ENCODE peak calls at places on chromosomes 5 and 9, in six cellular contexts. M is brain microvascular endothelial cell, R is vagina, Y is IMR-90, I is tibial nerve, C is mucosa of descending colon. B is an unnamed sample. For H3K36me3, the result is how much of the 10 kb centered on the place peaks cover.

GRCh38 chr9:114434878-114435311 is 47.1 kb upstream of the AKNA start:
- DNase-seq in I (no peak), C (no peak), Y (peak), M (peak), R (no peak), B (no peak)

GRCh38 chr9:91315191-91315590 is 46.5 kb downstream of the AUH start:
- DNase-seq in C (peak), M (no peak), Y (no peak), I (no peak), R (no peak), B (no peak)

GRCh38 chr5:58517192-58517591 is 26.0 kb downstream of the GAPT start:
- DNase-seq in M (no peak), Y (no peak), I (no peak), C (no peak), R (no peak), B (no peak)

GRCh38 chr9:81789751-81790150 is 100.4 kb upstream of the TLE1 start:
- DNase-seq in R (no peak), Y (peak), C (no peak), I (no peak), M (peak), B (no peak)

GRCh38 chr5:97043511-97043910 is 98.9 kb downstream of the LIX1 start:
- DNase-seq in M (no peak), C (no peak), I (no peak), Y (no peak), R (no peak), B (no peak)

GRCh38 chr5:72608297-72608696 is 101.1 kb upstream of the ZNF366 start:
- DNase-seq in C (no peak), I (no peak), Y (peak), M (peak), R (no peak), B (no peak)

GRCh38 chr5:144944936-144945335 is 774.3 kb downstream of the KCTD16 start:
- DNase-seq in I (no peak), M (no peak), Y (no peak), R (no peak), C (no peak), B (no peak)

GRCh38 chr5:120684749-120685415 is 220.8 kb downstream of the PRR16 start:
- DNase-seq in R (no peak), M (no peak), Y (peak), C (no peak), I (no peak), B (no peak)

GRCh38 chr5:143771229-143772001 is 40.5 kb upstream of the HMHB1 start:
- DNase-seq in C (no peak), I (no peak), M (no peak), R (no peak), Y (peak), B (no peak)

GRCh38 chr5:58452566-58453258 is 7.2 kb downstream of the PLK2 start:
- DNase-seq in I (no peak), C (no peak), R (no peak), M (no peak), Y (peak), B (no peak)

GRCh38 chr5:173053041-173053440 is 3.1 kb upstream of the CREBRF start:
- DNase-seq in Y (no peak), I (no peak), R (no peak), M (no peak), C (no peak), B (no peak)

GRCh38 chr5:114206640-114207039 is 155.2 kb upstream of the KCNN2 start:
- DNase-seq in C (no peak), I (no peak), M (no peak), R (no peak), Y (no peak), B (no peak)

GRCh38 chr5:181173027-181173419 is 25.6 kb downstream of the OR2V2 start:
- DNase-seq in C (peak), Y (no peak), R (no peak), M (no peak), I (no peak), B (no peak)

GRCh38 chr5:181171782-181172181 is 24.4 kb downstream of the OR2V2 start:
- DNase-seq in C (no peak), R (no peak), Y (no peak), I (no peak), M (no peak), B (no peak)

GRCh38 chr5:181170996-181171395 is 23.6 kb downstream of the OR2V2 start:
- DNase-seq in M (no peak), Y (peak), R (no peak), C (no peak), I (no peak), B (no peak)

GRCh38 chr5:181176258-181176952 is 28.6 kb downstream of the TRIM7 start:
- DNase-seq in Y (no peak), R (no peak), I (no peak), C (no peak), M (no peak), B (no peak)

GRCh38 chr5:181173420-181174342 is 26.3 kb downstream of the OR2V2 start:
- DNase-seq in C (peak), Y (peak), R (no peak), M (peak), I (no peak), B (no peak)
- H3K4me3 ChIP-seq in C (no peak), Y (no peak), R (no peak), M (peak), I (no peak), B (no peak)

GRCh38 chr5:156042726-156043125 is 284.2 kb upstream of the SGCD start:
- DNase-seq in C (no peak), R (no peak), M (no peak), Y (no peak), I (no peak), B (no peak)
- H3K36me3 ChIP-seq in C (under half), R (under half), M (under half), Y (under half), I (under half), B (under half)

DNA sequence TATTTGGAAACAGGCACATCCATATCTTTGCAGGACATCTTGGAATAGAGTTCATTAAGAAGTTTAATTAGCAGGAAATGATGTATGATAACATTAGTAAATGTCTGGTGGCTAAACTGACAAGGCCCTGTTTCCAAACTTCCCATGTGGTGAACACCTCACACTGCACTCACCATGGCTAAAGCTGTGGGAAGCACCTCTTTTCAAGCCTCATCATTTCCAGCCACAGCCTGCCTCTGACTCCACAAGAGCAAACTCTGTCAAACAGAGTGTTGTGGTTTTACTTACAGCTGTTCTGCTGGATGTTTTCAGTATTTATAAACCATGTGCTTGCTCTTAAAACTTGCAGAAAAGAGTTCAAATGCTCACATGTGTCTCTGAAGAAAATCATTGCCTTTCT is 14.9 kb upstream of the NDUFB6 start:
- DNase-seq in M (no peak), Y (peak), I (no peak), C (no peak), R (no peak), B (no peak)
- TF ChIP-seq CTCF in M (no peak), Y (no peak), I (no peak), C (no peak), R (no peak), B (no peak)

GRCh38 chr9:110892689-110893088 is 145.6 kb downstream of the LPAR1 start:
- DNase-seq in M (no peak), I (no peak), C (no peak), R (no peak), Y (no peak), B (no peak)

GRCh38 chr9:110890416-110890815 is 147.9 kb downstream of the LPAR1 start:
- DNase-seq in R (no peak), C (no peak), I (no peak), Y (no peak), M (no peak), B (no peak)

GRCh38 chr9:110895141-110895912 is 142.9 kb downstream of the LPAR1 start:
- DNase-seq in Y (no peak), M (no peak), R (no peak), I (peak), C (no peak), B (no peak)

GRCh38 chr9:110894731-110895130 is 143.5 kb downstream of the LPAR1 start:
- DNase-seq in I (no peak), R (no peak), Y (no peak), C (no peak), M (no peak), B (no peak)

DNA sequence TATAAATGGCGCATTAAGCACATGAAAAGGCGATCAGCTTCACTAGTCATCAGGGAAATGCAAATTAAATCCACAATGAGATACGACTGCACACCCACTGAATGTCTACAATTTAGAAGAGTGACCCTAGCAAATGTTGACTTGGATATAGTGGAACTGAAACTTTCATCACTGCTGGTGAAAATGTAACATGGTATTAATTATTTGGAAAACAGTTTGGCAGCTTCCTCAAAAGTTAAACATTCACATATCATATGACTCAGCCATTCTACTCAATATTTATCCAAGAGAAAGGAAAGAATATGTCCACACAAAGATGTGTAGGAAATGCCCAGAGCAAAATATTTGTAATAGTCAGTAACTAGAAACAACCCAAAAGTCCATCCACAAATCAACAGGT is 146.5 kb downstream of the LPAR1 start:
- DNase-seq in M (no peak), R (no peak), Y (peak), C (no peak), I (no peak), B (no peak)
- H3K4me3 ChIP-seq in M (no peak), R (no peak), Y (no peak), C (no peak), I (no peak), B (no peak)

GRCh38 chr5:177256296-177256695 is 47.2 kb downstream of the RAB24 start:
- DNase-seq in C (no peak), Y (no peak), I (no peak), R (no peak), M (no peak), B (no peak)

GRCh38 chr5:177261510-177261909 is 42.0 kb downstream of the RAB24 start:
- DNase-seq in I (no peak), C (no peak), R (no peak), M (no peak), Y (no peak), B (no peak)

GRCh38 chr5:177265395-177265794 is 38.1 kb downstream of the RAB24 start:
- DNase-seq in C (no peak), M (no peak), Y (no peak), I (no peak), R (no peak), B (no peak)

GRCh38 chr5:177264178-177264577 is 39.3 kb downstream of the RAB24 start:
- DNase-seq in Y (no peak), I (no peak), M (no peak), C (no peak), R (no peak), B (no peak)

DNA sequence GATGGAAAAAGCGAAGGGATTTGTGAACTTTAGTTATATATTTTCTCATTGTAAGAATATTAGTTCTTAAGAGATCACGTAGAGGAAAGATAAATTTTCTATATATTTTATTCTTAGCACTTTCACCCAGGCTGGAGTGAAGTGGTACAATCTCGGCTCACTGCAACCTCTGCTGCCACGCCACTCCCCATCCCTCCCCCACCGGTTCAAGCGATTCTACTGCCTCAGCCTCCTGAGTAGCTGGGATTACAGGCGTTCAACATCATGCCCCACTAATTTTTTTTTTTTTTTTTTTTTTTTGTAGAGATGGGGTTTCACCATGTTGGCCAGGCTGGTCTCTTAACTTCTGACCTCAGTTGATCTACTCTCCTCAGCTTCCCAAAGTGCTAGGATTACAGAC is 42.6 kb downstream of the RAB24 start:
- DNase-seq in M (no peak), I (no peak), R (no peak), C (no peak), Y (no peak), B (no peak)
- H3K36me3 ChIP-seq in M (under half), I (half or more), R (under half), C (under half), Y (under half), B (under half)

GRCh38 chr9:129383415-129384088 is 205.5 kb upstream of the IER5L start:
- DNase-seq in R (no peak), I (peak), M (peak), Y (peak), C (peak), B (peak)
- TF ChIP-seq CTCF in R (no peak), I (no peak), M (no peak), Y (peak), C (no peak), B (peak)

GRCh38 chr5:14155730-14156129 is 12.6 kb downstream of the TRIO start:
- DNase-seq in I (no peak), M (no peak), R (no peak), C (no peak), Y (no peak), B (no peak)

GRCh38 chr5:14158890-14159666 is 15.9 kb downstream of the TRIO start:
- DNase-seq in M (no peak), Y (no peak), R (no peak), C (no peak), I (no peak), B (no peak)

GRCh38 chr5:14156611-14157493 is 13.7 kb downstream of the TRIO start:
- DNase-seq in C (no peak), I (no peak), R (no peak), M (peak), Y (peak), B (peak)

GRCh38 chr5:14155075-14155474 is 11.9 kb downstream of the TRIO start:
- DNase-seq in Y (no peak), R (no peak), C (no peak), I (no peak), M (no peak), B (no peak)

DNA sequence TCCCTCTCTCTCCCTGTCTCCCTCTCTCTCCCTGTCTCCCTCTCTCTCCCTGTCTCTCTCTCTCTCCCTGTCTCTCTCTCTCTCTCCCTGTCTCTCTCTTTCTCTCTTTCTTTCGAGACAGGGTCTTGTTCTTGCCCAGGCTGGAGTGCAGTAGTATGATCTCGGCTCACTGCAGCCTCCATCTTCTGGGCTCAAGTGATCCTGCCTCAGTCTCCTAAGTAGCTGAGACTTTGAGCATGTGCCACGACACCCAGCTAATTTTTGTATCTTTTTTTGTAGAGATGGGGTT is 14.3 kb downstream of the TRIO start:
- DNase-seq in M (no peak), R (no peak), Y (no peak), I (no peak), C (no peak), B (no peak)
- H3K4me3 ChIP-seq in M (peak), R (no peak), Y (peak), I (no peak), C (no peak), B (peak)

DNA sequence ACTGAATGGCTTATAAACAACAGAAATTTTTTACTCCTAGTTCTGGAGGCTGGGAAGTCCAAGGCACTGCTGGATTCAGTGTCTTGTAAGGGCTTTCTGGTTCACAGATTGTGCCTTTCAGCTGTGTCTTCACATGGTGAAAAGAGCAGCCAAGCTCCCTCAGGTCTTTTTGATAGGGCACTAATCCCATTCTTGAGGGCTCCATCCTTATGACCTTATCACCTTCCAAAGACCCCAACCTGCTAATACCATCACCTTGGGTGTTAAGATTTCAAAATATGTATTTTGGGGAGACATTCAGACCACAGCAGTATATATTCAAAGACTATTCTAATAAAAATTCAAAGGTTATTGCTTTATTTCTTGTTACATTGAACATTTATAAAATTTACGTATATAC is 16.5 kb upstream of the POC5 start:
- DNase-seq in M (no peak), R (no peak), C (no peak), I (no peak), Y (no peak), B (no peak)
- H3K36me3 ChIP-seq in M (under half), R (under half), C (under half), I (under half), Y (under half), B (under half)

GRCh38 chr5:109688647-109688998 is 1.1 kb upstream of the MAN2A1 start:
- DNase-seq in R (no peak), Y (peak), C (peak), M (no peak), I (no peak), B (no peak)
- TF ChIP-seq CTCF in R (peak), Y (peak), C (peak), M (peak), I (peak), B (peak)